ENCODE peak calls at places on chromosomes 12 and 14, in five cellular contexts. I, T, U, G and O are unnamed samples.

GRCh38 chr14:66403183-66403582 is 83.0 kb upstream of the CCDC196 start:
- ATAC-seq in G (peak), T (peak), I (peak), U (peak), O (no peak)

GRCh38 chr12:22160396-22161003 is 114.5 kb downstream of the CMAS start:
- ATAC-seq in I (no peak), T (no peak), G (no peak), U (no peak), O (no peak)

GRCh38 chr12:106757623-106758348 is 16.7 kb upstream of the RIC8B start:
- ATAC-seq in U (no peak), I (no peak), G (no peak), T (peak), O (no peak)

GRCh38 chr14:76965232-76965631 is 63.3 kb downstream of the IRF2BPL start:
- ATAC-seq in I (no peak), T (no peak), G (no peak), U (no peak), O (no peak)

GRCh38 chr14:50007123-50007903 is 109.1 kb downstream of the VCPKMT start:
- ATAC-seq in G (no peak), T (no peak), U (no peak), I (no peak), O (no peak)

GRCh38 chr12:2291182-2291832 is 238.5 kb downstream of the CACNA1C start:
- ATAC-seq in U (peak), I (peak), T (no peak), G (no peak), O (no peak)

GRCh38 chr14:97703006-97703760 is 906.0 kb downstream of the VRK1 start:
- ATAC-seq in I (peak), U (no peak), G (no peak), T (no peak), O (no peak)

GRCh38 chr14:35678403-35679028 is 130.6 kb downstream of the RALGAPA1 start:
- ATAC-seq in I (no peak), G (no peak), U (no peak), T (peak), O (no peak)

GRCh38 chr12:2273751-2274150 is 221.0 kb downstream of the CACNA1C start:
- ATAC-seq in U (no peak), G (no peak), T (no peak), I (no peak), O (no peak)

GRCh38 chr12:5489760-5490432 is 58.0 kb downstream of the NTF3 start:
- ATAC-seq in U (no peak), I (no peak), G (no peak), T (no peak), O (no peak)

GRCh38 chr14:75060420-75060819 is 3.4 kb downstream of the ACYP1 start:
- ATAC-seq in I (no peak), U (no peak), T (no peak), G (no peak), O (no peak)

GRCh38 chr12:128918481-128918880 is 65.2 kb downstream of the GLT1D1 start:
- ATAC-seq in G (no peak), I (no peak), T (no peak), U (no peak), O (no peak)

GRCh38 chr14:104843442-104844305 is 21.4 kb upstream of the CEP170B start:
- ATAC-seq in T (peak), I (peak), G (peak), U (peak), O (peak)

GRCh38 chr12:66036317-66036716 is 94.2 kb downstream of the LLPH start:
- ATAC-seq in I (no peak), G (peak), T (peak), U (peak), O (peak)

GRCh38 chr14:69483765-69484443 is 624 bp upstream of the PLEKHD1 start:
- ATAC-seq in I (peak), U (peak), G (peak), T (peak), O (peak)

GRCh38 chr12:89622115-89622514 is 86.5 kb downstream of the ATP2B1 start:
- ATAC-seq in T (no peak), I (no peak), U (no peak), G (no peak), O (no peak)

GRCh38 chr12:118979763-118980406 is 1.5 kb upstream of the SRRM4 start:
- ATAC-seq in T (peak), G (no peak), U (peak), I (peak), O (no peak)

GRCh38 chr12:27463826-27464554 is 17.5 kb downstream of the SMCO2 start:
- ATAC-seq in I (no peak), T (peak), U (peak), G (no peak), O (peak)

GRCh38 chr12:109950625-109951024 is 45.5 kb downstream of the GIT2 start:
- ATAC-seq in T (no peak), I (no peak), G (no peak), U (no peak), O (no peak)

GRCh38 chr12:109947511-109947910 is 47.4 kb downstream of the TCHP start:
- ATAC-seq in G (no peak), U (no peak), T (no peak), I (no peak), O (no peak)

GRCh38 chr12:109948382-109948781 is 47.8 kb downstream of the GIT2 start:
- ATAC-seq in I (peak), U (no peak), G (no peak), T (no peak), O (no peak)

GRCh38 chr12:109951136-109951535 is 45.0 kb downstream of the GIT2 start:
- ATAC-seq in T (no peak), G (no peak), U (peak), I (no peak), O (peak)

DNA sequence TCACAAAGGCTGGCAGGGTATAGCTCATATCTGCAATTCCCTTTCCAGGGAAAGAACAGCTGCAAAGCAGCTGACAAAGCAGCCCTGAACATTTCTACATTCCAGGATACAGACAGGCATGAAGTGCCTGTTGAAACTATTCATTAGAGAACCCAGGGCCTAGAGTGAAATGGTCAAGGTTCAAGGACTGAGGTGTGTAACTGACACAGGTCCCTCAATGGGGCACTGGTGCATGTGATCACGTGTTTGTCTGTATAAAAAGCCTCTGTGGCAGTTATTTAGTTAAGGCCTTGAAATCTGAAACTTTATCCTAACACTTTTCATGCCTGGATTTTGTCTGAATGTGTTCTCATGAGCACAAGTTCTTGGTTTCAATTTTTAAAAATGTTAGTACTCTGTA is 47.1 kb downstream of the GIT2 start:
- ATAC-seq in G (peak), I (peak), T (peak), U (peak), O (peak)
- H3K27ac ChIP-seq in G (peak), I (peak), T (peak), U (peak), O (peak)

GRCh38 chr12:68807576-68808387 is at the start of gene MDM2:
- ATAC-seq in I (peak), G (peak), T (peak), U (peak), O (peak)
- H3K4me3 ChIP-seq in I (peak), G (peak), T (peak), U (peak), O (peak)

GRCh38 chr12:57141249-57141648 is 6.2 kb downstream of the LRP1-AS start:
- ATAC-seq in G (no peak), I (no peak), T (no peak), U (no peak), O (no peak)

GRCh38 chr12:57142727-57143126 is 4.7 kb downstream of the LRP1-AS start:
- ATAC-seq in I (no peak), T (no peak), G (no peak), U (no peak), O (no peak)

GRCh38 chr12:57142121-57142520 is 5.3 kb downstream of the LRP1-AS start:
- ATAC-seq in U (peak), I (no peak), T (peak), G (no peak), O (peak)

GRCh38 chr12:57138526-57139272 is 8.7 kb downstream of the LRP1-AS start:
- ATAC-seq in T (peak), U (peak), G (no peak), I (peak), O (peak)

GRCh38 chr12:57139796-57140649 is 7.4 kb downstream of the LRP1-AS start:
- ATAC-seq in I (no peak), T (no peak), G (peak), U (no peak), O (no peak)
- H3K27ac ChIP-seq in I (peak), T (no peak), G (no peak), U (no peak), O (peak)

DNA sequence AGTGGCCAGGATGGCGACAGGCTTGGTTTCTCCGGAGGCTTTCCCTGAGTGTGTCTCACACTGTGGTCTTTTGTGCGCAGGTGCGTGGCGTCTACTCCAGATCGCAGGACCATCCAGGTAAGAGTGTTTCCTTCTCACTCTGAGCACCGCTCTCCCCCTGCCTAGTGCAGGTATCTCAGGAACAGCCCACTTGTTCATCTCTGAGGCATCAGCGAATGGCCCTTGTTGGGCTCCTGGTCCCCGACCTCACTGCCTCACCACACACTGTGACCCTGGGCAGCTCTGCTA is 781 bp downstream of the ADGRD1 start:
- ATAC-seq in I (peak), T (peak), G (no peak), U (peak), O (no peak)
- H3K4me3 ChIP-seq in I (peak), T (peak), G (no peak), U (peak), O (peak)

DNA sequence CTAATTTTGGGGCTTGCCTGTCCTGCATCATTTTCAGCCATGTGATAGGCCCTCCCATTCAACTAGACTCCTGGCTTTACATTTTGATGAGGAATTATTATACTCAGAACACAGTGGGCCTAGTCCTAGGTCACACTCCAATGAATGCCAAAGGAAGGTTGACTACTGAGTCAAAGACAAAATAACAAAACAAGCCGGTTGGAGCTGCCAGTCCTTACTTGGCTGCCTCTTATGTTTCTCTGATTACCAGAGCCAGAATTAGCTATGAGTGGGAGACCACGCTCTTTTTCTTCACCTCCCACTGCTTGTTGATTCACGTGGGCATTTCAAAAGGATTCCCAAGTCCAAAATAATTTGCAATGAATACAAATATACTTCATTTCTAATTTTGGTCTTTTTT is 78.1 kb upstream of the USP44 start:
- ATAC-seq in U (no peak), T (peak), G (no peak), I (no peak), O (no peak)
- H3K27ac ChIP-seq in U (no peak), T (no peak), G (no peak), I (no peak), O (no peak)

GRCh38 chr12:92297405-92297804 is 151.8 kb upstream of the BTG1 start:
- ATAC-seq in T (no peak), G (no peak), U (no peak), I (no peak), O (no peak)
- H3K4me3 ChIP-seq in T (no peak), G (no peak), U (no peak), I (no peak), O (no peak)

GRCh38 chr14:106823552-106823951 is 1297.2 kb downstream of the TMEM121 start:
- ATAC-seq in G (no peak), I (no peak), U (no peak), T (no peak), O (no peak)
- H3K27ac ChIP-seq in G (no peak), I (no peak), U (no peak), T (no peak), O (no peak)

DNA sequence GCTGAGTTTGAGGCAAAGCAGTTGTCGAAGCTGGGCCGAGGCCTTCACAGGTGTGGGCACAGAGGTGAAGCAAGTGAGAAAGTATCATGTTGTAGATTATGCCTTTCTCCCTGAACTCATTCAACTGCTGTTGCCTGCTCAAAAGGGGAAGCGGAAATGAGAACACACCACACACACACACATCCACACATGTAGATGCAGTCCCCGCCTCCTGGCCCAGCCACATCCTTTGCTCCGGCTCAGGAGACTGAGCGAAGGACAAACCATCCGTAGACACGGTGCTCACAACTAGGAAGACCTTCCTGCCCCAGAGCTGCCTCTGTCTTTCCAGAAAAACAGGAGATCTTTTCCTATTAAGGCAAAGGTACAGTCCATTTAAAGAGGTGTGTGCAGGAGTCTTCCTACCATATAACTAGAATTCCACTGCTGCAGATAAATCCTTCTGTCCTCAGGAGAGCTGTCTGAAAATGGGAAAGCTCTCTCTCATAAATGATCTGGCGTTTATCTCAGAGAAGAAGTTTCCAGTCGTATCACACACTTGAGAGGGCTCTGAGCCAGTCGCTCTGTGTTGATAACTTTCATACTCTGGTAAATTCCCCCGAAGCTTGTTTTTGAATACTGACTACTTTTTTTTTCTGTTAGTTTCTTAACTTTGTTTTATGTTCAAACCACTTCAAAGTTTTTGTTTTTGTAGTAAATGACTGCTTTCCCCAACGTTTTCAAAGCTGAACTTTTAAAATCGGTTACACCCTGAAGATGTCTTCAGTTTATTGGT is at the start of gene TESPA1:
- ATAC-seq in T (peak), I (peak), G (no peak), U (peak), O (peak)
- H3K4me3 ChIP-seq in T (peak), I (no peak), G (no peak), U (no peak), O (no peak)

DNA sequence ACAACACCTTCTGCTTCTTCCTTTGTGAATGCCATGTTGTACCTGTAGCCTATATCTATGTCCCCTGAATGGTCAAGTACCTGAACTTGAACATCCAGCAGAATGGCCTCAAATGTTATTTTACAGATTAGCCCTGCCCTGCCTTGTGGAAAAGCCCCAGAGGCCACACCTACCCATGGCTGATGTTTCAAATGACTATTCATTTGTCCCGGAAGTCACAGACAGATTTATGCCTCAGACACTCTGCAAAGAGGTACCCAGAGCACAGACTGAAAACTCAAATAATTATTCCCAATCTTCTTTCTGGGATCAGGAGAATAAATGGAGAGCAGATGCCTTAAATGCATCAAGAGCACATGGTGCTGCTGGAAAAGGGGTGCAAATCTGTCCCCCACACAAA is 13.0 kb upstream of the DPF3 start:
- ATAC-seq in I (no peak), G (no peak), T (no peak), U (no peak), O (no peak)
- H3K27ac ChIP-seq in I (no peak), G (no peak), T (no peak), U (no peak), O (no peak)

DNA sequence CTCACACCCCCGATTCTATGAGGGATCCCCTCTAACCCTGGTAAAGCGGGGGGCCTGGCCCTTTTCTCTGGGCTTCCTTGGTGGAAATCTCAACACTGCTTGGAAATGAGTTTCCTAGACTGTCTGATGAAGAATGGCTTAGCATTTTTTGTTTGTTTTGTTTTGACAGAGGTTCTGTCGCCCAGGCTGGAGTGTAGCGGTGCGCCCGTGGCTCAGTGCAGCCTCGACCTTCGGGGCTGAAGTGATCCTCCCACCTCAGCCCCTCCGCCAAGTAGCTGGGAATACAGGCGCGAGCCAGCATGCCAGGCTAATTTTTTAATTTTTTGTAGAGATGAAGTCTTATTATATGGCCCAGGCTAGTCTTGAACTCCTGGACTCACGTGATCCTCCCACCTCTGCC is 30.3 kb downstream of the TC2N start:
- ATAC-seq in I (no peak), U (peak), T (no peak), G (no peak), O (no peak)
- H3K4me3 ChIP-seq in I (peak), U (peak), T (peak), G (no peak), O (peak)